ENCODE peak calls at places on chromosomes 4 and X, in seven cellular contexts. S, N, J, L, D, I and B are unnamed samples.
A peak's percentile ranks its signal among the peaks of the same experiment; 100 is the strongest.

GRCh38 chr4:12203945-12204344 is 775.3 kb upstream of the HS3ST1 start:
- DNase-seq in S (no peak), N (no peak), J (no peak), L (no peak), D (no peak), I (no peak), B (no peak)

GRCh38 chr4:41329361-41329760 is 72.6 kb downstream of the UCHL1 start:
- DNase-seq in S (no peak), N (peak; percentile 19), J (no peak), L (no peak), D (no peak), I (no peak), B (no peak)

GRCh38 chr4:5204781-5205180 is 153.5 kb downstream of the STK32B start:
- DNase-seq in S (no peak), N (no peak), J (no peak), L (no peak), D (no peak), I (no peak), B (no peak)

GRCh38 chr4:81607947-81608346 is 136.2 kb upstream of the RASGEF1B start:
- DNase-seq in S (no peak), N (no peak), J (no peak), L (no peak), D (no peak), I (no peak), B (no peak)

GRCh38 chr4:186104114-186104894 is at the start of gene FAM149A:
- DNase-seq in S (no peak), N (no peak), J (no peak), L (no peak), D (peak; percentile 7), I (peak; percentile 59), B (no peak)

GRCh38 chr4:165628572-165628971 is 244.5 kb upstream of the TLL1 start:
- DNase-seq in S (no peak), N (no peak), J (no peak), L (no peak), D (no peak), I (no peak), B (no peak)

GRCh38 chrX:85503258-85504158 is 124.0 kb upstream of the POF1B start:
- DNase-seq in S (no peak), N (no peak), J (no peak), L (no peak), D (no peak), I (no peak), B (no peak)

GRCh38 chr4:89000844-89001360 is 56.1 kb downstream of the FAM13A start:
- DNase-seq in S (no peak), N (peak; percentile 70), J (no peak), L (no peak), D (no peak), I (no peak), B (no peak)